ENCODE peak calls at places on chromosomes 11 and 22, in five cellular contexts. One of them, this sample, is unnamed.

GRCh38 chr11:44329472-44330230 is 19.7 kb upstream of the ALX4 start:
- DNase-seq in A549: no peak
- DNase-seq in adrenal gland: no peak
- DNase-seq in spleen: no peak
- DNase-seq in sigmoid colon: no peak
- DNase-seq in this sample: no peak

GRCh38 chr22:46069518-46070214 is 80.7 kb upstream of the PPARA start:
- DNase-seq in A549: peak
- DNase-seq in adrenal gland: peak
- DNase-seq in spleen: peak
- DNase-seq in sigmoid colon: peak
- DNase-seq in this sample: peak

GRCh38 chr22:37575490-37576003 is 4.3 kb downstream of the LGALS2 start:
- DNase-seq in A549: no peak
- DNase-seq in adrenal gland: no peak
- DNase-seq in spleen: no peak
- DNase-seq in sigmoid colon: no peak
- DNase-seq in this sample: no peak

GRCh38 chr11:118914178-118914918 is 11.4 kb downstream of the BCL9L start:
- DNase-seq in A549: peak
- DNase-seq in adrenal gland: no peak
- DNase-seq in spleen: peak
- DNase-seq in sigmoid colon: no peak
- DNase-seq in this sample: no peak

GRCh38 chr11:45217991-45218390 is 68.2 kb downstream of the SYT13 start:
- DNase-seq in A549: no peak
- DNase-seq in adrenal gland: no peak
- DNase-seq in spleen: no peak
- DNase-seq in sigmoid colon: no peak
- DNase-seq in this sample: no peak

GRCh38 chr11:44979536-44980399 is 29.1 kb upstream of the TP53I11 start:
- DNase-seq in A549: peak
- DNase-seq in adrenal gland: peak
- DNase-seq in spleen: peak
- DNase-seq in sigmoid colon: peak
- DNase-seq in this sample: no peak

GRCh38 chr11:124518900-124519541 is 24.4 kb downstream of the OR8B12 start:
- DNase-seq in A549: no peak
- DNase-seq in adrenal gland: no peak
- DNase-seq in spleen: no peak
- DNase-seq in sigmoid colon: no peak
- DNase-seq in this sample: no peak

GRCh38 chr11:27150098-27150497 is 109.5 kb downstream of the BBOX1 start:
- DNase-seq in A549: no peak
- DNase-seq in adrenal gland: no peak
- DNase-seq in spleen: no peak
- DNase-seq in sigmoid colon: no peak
- DNase-seq in this sample: no peak

GRCh38 chr11:9089061-9089460 is 2.3 kb downstream of the SCUBE2 start:
- DNase-seq in A549: no peak
- DNase-seq in adrenal gland: no peak
- DNase-seq in spleen: no peak
- DNase-seq in sigmoid colon: no peak
- DNase-seq in this sample: no peak

GRCh38 chr22:21834869-21835268 is 32.6 kb downstream of the MAPK1 start:
- DNase-seq in A549: no peak
- DNase-seq in adrenal gland: no peak
- DNase-seq in spleen: no peak
- DNase-seq in sigmoid colon: no peak
- DNase-seq in this sample: no peak

GRCh38 chr11:134069426-134069921 is 602 bp downstream of the JAM3 start:
- DNase-seq in A549: no peak
- DNase-seq in adrenal gland: no peak
- DNase-seq in spleen: peak
- DNase-seq in sigmoid colon: no peak
- DNase-seq in this sample: no peak

GRCh38 chr11:78080818-78081495 is 1.3 kb upstream of the NDUFC2 start:
- DNase-seq in A549: no peak
- DNase-seq in adrenal gland: peak
- DNase-seq in spleen: no peak
- DNase-seq in sigmoid colon: no peak
- DNase-seq in this sample: no peak

GRCh38 chr11:77066229-77067023 is at the start of gene CAPN5:
- DNase-seq in A549: peak
- DNase-seq in adrenal gland: peak
- DNase-seq in spleen: peak
- DNase-seq in sigmoid colon: peak
- DNase-seq in this sample: peak

GRCh38 chr11:134589155-134589554 is 177.1 kb upstream of the B3GAT1 start:
- DNase-seq in A549: no peak
- DNase-seq in adrenal gland: no peak
- DNase-seq in spleen: no peak
- DNase-seq in sigmoid colon: no peak
- DNase-seq in this sample: peak

DNA sequence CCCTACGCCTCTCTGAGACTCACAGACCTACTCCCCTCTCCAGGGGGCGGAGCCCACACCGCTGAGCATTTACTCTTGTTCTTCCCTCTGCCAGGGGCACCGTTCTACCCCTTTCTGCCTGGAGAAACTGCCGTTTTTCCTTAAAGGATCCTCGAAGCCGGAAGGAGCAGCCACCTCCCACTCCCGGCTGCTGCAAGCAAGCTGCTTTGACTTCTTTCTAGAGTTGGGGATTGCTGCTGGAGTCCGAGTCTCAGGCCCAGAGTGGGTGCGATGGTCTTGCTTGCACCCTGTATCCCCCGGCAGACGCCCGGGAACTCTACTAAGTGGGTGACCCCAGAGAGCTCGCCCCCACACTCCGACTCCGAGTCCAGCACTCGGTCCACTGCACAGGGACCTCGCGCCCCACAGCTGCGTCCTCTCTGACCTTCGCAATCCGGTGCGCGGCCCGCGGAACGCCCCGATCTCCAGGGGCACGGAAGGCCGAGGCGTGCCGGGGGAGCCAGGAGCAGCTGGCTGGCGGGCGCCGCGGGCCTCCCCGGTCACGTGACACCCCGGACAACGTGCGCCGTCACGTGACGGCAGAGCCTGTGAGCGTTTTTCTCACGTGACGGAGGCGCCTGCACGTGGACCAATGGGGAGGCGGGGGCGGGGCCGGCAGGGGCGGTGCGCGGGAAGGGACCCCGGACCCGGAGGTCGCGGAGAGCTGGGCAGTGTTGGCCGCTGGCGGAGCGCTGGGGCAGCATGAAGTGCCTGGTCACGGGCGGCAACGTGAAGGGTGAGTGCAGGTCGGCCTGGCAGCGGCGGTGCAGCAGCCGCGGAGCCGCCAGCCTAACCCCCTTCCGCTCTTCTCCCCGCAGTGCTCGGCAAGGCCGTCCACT is at the start of gene RAD9A:
- DNase-seq in A549: peak
- DNase-seq in adrenal gland: peak
- DNase-seq in spleen: peak
- DNase-seq in sigmoid colon: peak
- DNase-seq in this sample: peak
- TF ChIP-seq POLR2A in A549: peak
- TF ChIP-seq POLR2A in adrenal gland: peak
- TF ChIP-seq POLR2A in spleen: peak
- TF ChIP-seq POLR2A in sigmoid colon: peak
- TF ChIP-seq POLR2A in this sample: no peak

DNA sequence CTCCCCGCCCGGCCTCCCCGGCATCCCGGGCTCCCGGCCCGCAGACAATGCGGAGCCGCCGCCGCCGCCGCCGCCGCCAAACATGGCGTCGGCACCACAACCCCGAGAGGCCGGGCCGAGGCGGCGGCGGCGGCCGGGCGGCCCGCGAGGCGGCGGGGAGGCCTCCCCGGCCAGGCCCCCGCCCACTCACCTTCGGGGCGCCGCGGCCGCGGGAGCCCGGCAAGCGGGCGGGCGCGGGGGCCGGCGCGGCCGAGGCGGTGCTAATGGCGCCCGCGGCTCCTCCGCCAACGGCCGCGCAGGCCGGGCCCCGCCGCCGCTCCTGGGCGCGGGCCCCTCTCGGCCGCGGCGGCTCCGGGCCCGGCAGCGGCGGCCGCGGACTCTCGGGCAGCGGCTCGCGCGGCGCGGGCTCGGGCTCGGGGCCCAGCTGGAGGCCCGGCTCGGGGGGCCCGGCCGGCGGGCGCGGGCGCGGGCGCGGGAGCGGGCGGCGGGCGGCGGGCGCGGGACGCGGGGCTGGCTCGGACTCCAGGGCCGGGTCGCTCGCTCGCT is 293 bp downstream of the BRD1 start:
- DNase-seq in A549: no peak
- DNase-seq in adrenal gland: no peak
- DNase-seq in spleen: no peak
- DNase-seq in sigmoid colon: no peak
- DNase-seq in this sample: no peak
- TF ChIP-seq POLR2A in A549: no peak
- TF ChIP-seq POLR2A in adrenal gland: no peak
- TF ChIP-seq POLR2A in spleen: no peak
- TF ChIP-seq POLR2A in sigmoid colon: no peak
- TF ChIP-seq POLR2A in this sample: no peak

DNA sequence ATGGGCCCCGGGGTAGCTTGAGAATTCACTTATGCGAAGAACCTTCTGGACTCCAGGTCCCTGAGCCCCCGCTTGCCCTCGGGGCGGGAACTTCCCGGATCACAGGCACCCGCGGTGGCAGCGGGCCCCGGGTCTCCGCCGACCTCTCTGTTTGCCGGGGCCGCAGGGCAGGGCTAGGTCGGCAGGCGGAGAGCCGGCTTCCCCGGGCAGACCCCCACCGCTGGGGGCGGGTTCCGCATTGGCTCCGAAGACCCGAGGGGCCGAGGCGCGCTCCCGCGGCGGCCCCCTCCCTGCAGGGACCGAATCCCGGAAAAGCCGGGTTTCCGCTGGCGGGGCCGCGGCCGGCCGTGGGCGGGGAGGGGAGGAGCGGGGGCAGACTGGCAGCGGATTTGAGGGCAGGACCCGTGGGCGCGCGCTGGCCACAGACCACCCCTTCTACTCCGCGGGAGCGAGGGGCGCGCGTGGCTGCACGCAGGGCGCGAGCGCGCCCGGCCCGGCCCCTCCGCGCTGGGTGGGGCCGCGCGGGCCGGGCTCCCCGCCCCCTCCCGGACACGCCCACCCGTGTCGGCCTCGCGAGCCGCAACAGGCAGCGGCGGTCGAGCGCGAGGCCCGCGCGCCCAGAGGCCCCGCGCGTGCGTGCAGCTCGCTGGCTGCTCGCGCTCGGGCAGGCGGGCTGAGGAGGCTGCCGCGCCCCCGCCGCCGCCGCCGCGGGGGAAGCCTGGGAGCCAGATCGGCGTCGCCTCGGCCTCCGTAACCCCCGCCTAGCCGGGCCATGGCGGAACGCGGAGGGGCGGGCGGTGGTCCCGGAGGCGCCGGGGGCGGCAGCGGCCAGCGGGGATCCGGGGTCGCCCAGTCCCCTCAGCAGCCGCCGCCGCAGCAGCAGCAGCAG is at the start of gene PACS1:
- DNase-seq in A549: peak
- DNase-seq in adrenal gland: peak
- DNase-seq in spleen: peak
- DNase-seq in sigmoid colon: peak
- DNase-seq in this sample: peak
- TF ChIP-seq POLR2A in A549: peak
- TF ChIP-seq POLR2A in adrenal gland: peak
- TF ChIP-seq POLR2A in spleen: no peak
- TF ChIP-seq POLR2A in sigmoid colon: no peak
- TF ChIP-seq POLR2A in this sample: no peak

GRCh38 chr22:49964493-49965290 is 4.1 kb downstream of the PIM3 start:
- DNase-seq in A549: no peak
- DNase-seq in adrenal gland: peak
- DNase-seq in spleen: peak
- DNase-seq in sigmoid colon: peak
- DNase-seq in this sample: peak

GRCh38 chr22:49966716-49967332 is 6.3 kb downstream of the PIM3 start:
- DNase-seq in A549: no peak
- DNase-seq in adrenal gland: peak
- DNase-seq in spleen: peak
- DNase-seq in sigmoid colon: peak
- DNase-seq in this sample: peak

GRCh38 chr22:49966041-49966715 is 5.6 kb downstream of the PIM3 start:
- DNase-seq in A549: no peak
- DNase-seq in adrenal gland: no peak
- DNase-seq in spleen: peak
- DNase-seq in sigmoid colon: peak
- DNase-seq in this sample: peak

GRCh38 chr22:49964136-49964492 is 3.5 kb downstream of the PIM3 start:
- DNase-seq in A549: no peak
- DNase-seq in adrenal gland: peak
- DNase-seq in spleen: peak
- DNase-seq in sigmoid colon: peak
- DNase-seq in this sample: no peak

DNA sequence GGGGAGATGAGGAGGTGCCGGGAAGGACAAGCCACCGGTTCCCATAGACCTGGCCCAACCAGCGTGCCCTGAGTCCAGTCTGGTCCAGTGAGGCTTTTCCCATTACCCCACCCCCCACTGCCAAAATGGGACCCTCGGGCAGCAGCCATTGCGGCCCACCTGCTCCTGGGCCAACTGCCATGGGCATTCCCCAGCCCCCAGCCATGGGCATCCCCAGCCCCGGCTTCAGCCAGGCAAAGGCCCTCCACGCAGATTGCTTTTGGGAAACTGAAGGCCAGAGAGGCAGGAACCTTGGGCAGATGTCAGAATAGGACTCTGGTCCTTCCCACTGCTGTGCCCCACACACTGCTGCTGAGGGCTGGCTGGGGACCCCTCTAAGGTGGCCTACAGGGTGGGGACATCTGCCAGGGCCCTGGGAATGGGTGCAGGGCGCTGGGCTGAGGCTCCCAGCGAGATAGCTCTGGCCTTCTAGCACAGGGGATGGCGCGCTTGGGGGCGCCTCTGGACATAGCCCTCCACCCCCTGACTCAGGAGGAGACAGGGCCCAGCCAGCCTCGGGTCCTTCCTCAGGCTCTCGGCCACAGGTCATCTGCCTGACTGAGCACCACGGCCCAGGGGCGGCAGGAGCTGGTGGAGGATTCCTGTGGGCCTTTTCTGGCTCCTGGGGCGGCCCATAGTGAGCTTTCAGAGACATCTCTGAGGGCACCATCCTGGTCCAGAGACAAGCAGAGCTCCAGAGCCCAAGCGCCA is 4.9 kb downstream of the PIM3 start:
- DNase-seq in A549: no peak
- DNase-seq in adrenal gland: peak
- DNase-seq in spleen: peak
- DNase-seq in sigmoid colon: peak
- DNase-seq in this sample: peak
- TF ChIP-seq POLR2A in A549: no peak
- TF ChIP-seq POLR2A in adrenal gland: no peak
- TF ChIP-seq POLR2A in spleen: no peak
- TF ChIP-seq POLR2A in sigmoid colon: no peak
- TF ChIP-seq POLR2A in this sample: no peak

This sample was measured in suprapubic skin.